ENCODE peak calls at places on chromosomes 11 and 22, in eight cellular contexts. V is amniotic stem cell; A is WTC11; X is anterior cingulate cortex; R is lung; I is stimulated activated CD8-positive, alpha-beta memory T cell treated with anti-CD3 and anti-CD28 coated beads, Interleukin-15, amount 100 ng/mL, for 48 hours; S is naive thymus-derived CD8-positive, alpha-beta T cell; C is GM13976. M is an unnamed sample.

GRCh38 chr22:37229012-37229804 is 14.9 kb downstream of the RAC2 start:
- DNase-seq in V (no peak), A (no peak), X (no peak), R (no peak), I (no peak), S (no peak), C (no peak), M (no peak)

GRCh38 chr22:29702025-29702930 is 17.5 kb upstream of the CABP7 start:
- DNase-seq in V (no peak), A (no peak), X (no peak), R (no peak), I (no peak), S (no peak), C (no peak), M (no peak)

GRCh38 chr22:22618448-22618847 is 26.0 kb upstream of the GGTLC2 start:
- DNase-seq in V (no peak), A (no peak), X (no peak), R (no peak), I (no peak), S (no peak), C (no peak), M (no peak)

GRCh38 chr11:105862736-105863367 is 159.2 kb downstream of the MSANTD4 start:
- DNase-seq in V (peak; percentile 36), A (no peak), X (no peak), R (no peak), I (no peak), S (no peak), C (peak; percentile 7), M (no peak)

GRCh38 chr22:43381693-43382092 is 30.1 kb upstream of the MPPED1 start:
- DNase-seq in V (no peak), A (no peak), X (no peak), R (no peak), I (no peak), S (no peak), C (no peak), M (no peak)

GRCh38 chr11:118277312-118277711 is 13.2 kb upstream of the MPZL2 start:
- DNase-seq in V (no peak), A (no peak), X (no peak), R (no peak), I (no peak), S (no peak), C (no peak), M (no peak)

GRCh38 chr11:73192272-73192671 is 25.8 kb upstream of the P2RY2 start:
- DNase-seq in V (no peak), A (peak; percentile 5), X (no peak), R (peak; percentile 66), I (no peak), S (no peak), C (no peak), M (no peak)

GRCh38 chr11:117039897-117040296 is 58.3 kb downstream of the SIK3 start:
- DNase-seq in V (no peak), A (no peak), X (no peak), R (no peak), I (no peak), S (no peak), C (no peak), M (no peak)

GRCh38 chr11:64885367-64886286 is 7.2 kb upstream of the EHD1 start:
- DNase-seq in V (no peak), A (no peak), X (no peak), R (no peak), I (no peak), S (no peak), C (no peak), M (no peak)

GRCh38 chr11:77233011-77233410 is 68.5 kb downstream of the GDPD4 start:
- DNase-seq in V (no peak), A (no peak), X (no peak), R (no peak), I (no peak), S (no peak), C (no peak), M (no peak)

GRCh38 chr11:126978911-126979310 is 21.7 kb downstream of the KIRREL3 start:
- DNase-seq in V (no peak), A (no peak), X (no peak), R (no peak), I (no peak), S (no peak), C (no peak), M (no peak)

GRCh38 chr11:10519630-10520029 is 21.4 kb downstream of the RNF141 start:
- DNase-seq in V (no peak), A (no peak), X (no peak), R (no peak), I (no peak), S (no peak), C (no peak), M (no peak)

GRCh38 chr11:7583248-7583647 is 69.4 kb downstream of the PPFIBP2 start:
- DNase-seq in V (no peak), A (no peak), X (no peak), R (no peak), I (no peak), S (no peak), C (no peak), M (no peak)

GRCh38 chr11:7252683-7253213 is 1.0 kb downstream of the SYT9 start:
- DNase-seq in V (no peak), A (peak; percentile 54), X (no peak), R (no peak), I (no peak), S (no peak), C (peak; percentile 24), M (no peak)

GRCh38 chr11:126189109-126189929 is 22.1 kb downstream of the RPUSD4 start:
- DNase-seq in V (no peak), A (no peak), X (no peak), R (no peak), I (no peak), S (no peak), C (peak; percentile 82), M (no peak)

GRCh38 chr11:118691926-118692830 is 12.7 kb upstream of the TREH start:
- DNase-seq in V (no peak), A (peak; percentile 29), X (no peak), R (no peak), I (peak; percentile 65), S (no peak), C (peak; percentile 35), M (no peak)

GRCh38 chr11:19812710-19813109 is 100.1 kb downstream of the NAV2 start:
- DNase-seq in V (no peak), A (no peak), X (no peak), R (no peak), I (no peak), S (no peak), C (no peak), M (no peak)

GRCh38 chr11:44339530-44339883 is 29.6 kb upstream of the ALX4 start:
- DNase-seq in V (no peak), A (no peak), X (no peak), R (no peak), I (no peak), S (no peak), C (no peak), M (no peak)

GRCh38 chr11:117511981-117512448 is 184.4 kb downstream of the CEP164 start:
- DNase-seq in V (no peak), A (no peak), X (no peak), R (no peak), I (no peak), S (no peak), C (no peak), M (no peak)

GRCh38 chr22:41468381-41469217 is at the start of the genes ACO2 and PHF5A:
- DNase-seq in V (peak; percentile 93), A (peak; percentile 98), X (peak; percentile 99), R (peak; percentile 98), I (peak; percentile 93), S (peak; percentile 91), C (peak; percentile 97), M (peak; percentile 94)

GRCh38 chr11:115760921-115761320 is 256.7 kb upstream of the CADM1 start:
- DNase-seq in V (no peak), A (no peak), X (no peak), R (no peak), I (no peak), S (no peak), C (no peak), M (no peak)

GRCh38 chr11:133823211-133823610 is 22.1 kb downstream of the SPATA19 start:
- DNase-seq in V (no peak), A (no peak), X (no peak), R (no peak), I (no peak), S (no peak), C (no peak), M (no peak)